ENCODE peak calls at places on chromosomes 13 and 19, in four cellular contexts. One of them, this sample, is unnamed.

GRCh38 chr13:74158028-74158427 is 23.8 kb upstream of the KLF12 start:
- DNase-seq in SK-N-SH: no peak
- DNase-seq in A549: no peak
- DNase-seq in GM12878: no peak
- DNase-seq in this sample: no peak

GRCh38 chr13:111893071-111893606 is 173.8 kb upstream of the SOX1 start:
- DNase-seq in SK-N-SH: no peak
- DNase-seq in A549: no peak
- DNase-seq in GM12878: no peak
- DNase-seq in this sample: no peak

GRCh38 chr19:58346961-58347929 is 6.0 kb downstream of the A1BG start:
- DNase-seq in SK-N-SH: peak
- DNase-seq in A549: peak
- DNase-seq in GM12878: no peak
- DNase-seq in this sample: no peak

GRCh38 chr13:23799945-23800344 is 89.3 kb downstream of the MIPEP start:
- DNase-seq in SK-N-SH: no peak
- DNase-seq in A549: no peak
- DNase-seq in GM12878: peak
- DNase-seq in this sample: no peak

GRCh38 chr13:80630685-80631121 is 289.8 kb upstream of the SPRY2 start:
- DNase-seq in SK-N-SH: no peak
- DNase-seq in A549: no peak
- DNase-seq in GM12878: no peak
- DNase-seq in this sample: no peak

GRCh38 chr19:48400018-48400742 is 6.7 kb downstream of the GRIN2D start:
- DNase-seq in SK-N-SH: peak
- DNase-seq in A549: peak
- DNase-seq in GM12878: no peak
- DNase-seq in this sample: peak

GRCh38 chr19:19362075-19362474 is 41.4 kb downstream of the MAU2 start:
- DNase-seq in SK-N-SH: no peak
- DNase-seq in A549: no peak
- DNase-seq in GM12878: no peak
- DNase-seq in this sample: no peak

GRCh38 chr19:50450369-50451222 is 17.9 kb downstream of the MYBPC2 start:
- DNase-seq in SK-N-SH: no peak
- DNase-seq in A549: no peak
- DNase-seq in GM12878: no peak
- DNase-seq in this sample: no peak

GRCh38 chr13:32823597-32823996 is 192.6 kb upstream of the KL start:
- DNase-seq in SK-N-SH: no peak
- DNase-seq in A549: no peak
- DNase-seq in GM12878: no peak
- DNase-seq in this sample: no peak

GRCh38 chr13:101301053-101301452 is 115.3 kb downstream of the NALCN start:
- DNase-seq in SK-N-SH: no peak
- DNase-seq in A549: no peak
- DNase-seq in GM12878: no peak
- DNase-seq in this sample: no peak

GRCh38 chr13:42266464-42266863 is 5.5 kb upstream of the AKAP11 start:
- DNase-seq in SK-N-SH: no peak
- DNase-seq in A549: no peak
- DNase-seq in GM12878: no peak
- DNase-seq in this sample: no peak

GRCh38 chr19:1806184-1807029 is 5.7 kb downstream of the ATP8B3 start:
- DNase-seq in SK-N-SH: no peak
- DNase-seq in A549: no peak
- DNase-seq in GM12878: no peak
- DNase-seq in this sample: no peak

GRCh38 chr13:87666826-87667225 is 4.3 kb upstream of the SLITRK5 start:
- DNase-seq in SK-N-SH: no peak
- DNase-seq in A549: no peak
- DNase-seq in GM12878: no peak
- DNase-seq in this sample: no peak

GRCh38 chr13:33264620-33264978 is 21.0 kb downstream of the STARD13 start:
- DNase-seq in SK-N-SH: no peak
- DNase-seq in A549: no peak
- DNase-seq in GM12878: no peak
- DNase-seq in this sample: no peak

GRCh38 chr19:15673176-15673654 is 328 bp downstream of the CYP4F12 start:
- DNase-seq in SK-N-SH: no peak
- DNase-seq in A549: peak
- DNase-seq in GM12878: no peak
- DNase-seq in this sample: peak

GRCh38 chr13:96551540-96551939 is 442.7 kb downstream of the OXGR1 start:
- DNase-seq in SK-N-SH: no peak
- DNase-seq in A549: no peak
- DNase-seq in GM12878: no peak
- DNase-seq in this sample: no peak

GRCh38 chr13:113922412-113923118 is 51.3 kb downstream of the C13orf46 start:
- DNase-seq in SK-N-SH: no peak
- DNase-seq in A549: no peak
- DNase-seq in GM12878: no peak
- DNase-seq in this sample: no peak

GRCh38 chr19:31054430-31054829 is 294.8 kb downstream of the TSHZ3 start:
- DNase-seq in SK-N-SH: peak
- DNase-seq in A549: peak
- DNase-seq in GM12878: no peak
- DNase-seq in this sample: no peak

GRCh38 chr19:41424335-41425173 is 2.6 kb downstream of the B3GNT8 start:
- DNase-seq in SK-N-SH: no peak
- DNase-seq in A549: no peak
- DNase-seq in GM12878: no peak
- DNase-seq in this sample: no peak

GRCh38 chr19:28466107-28467045 is 746.6 kb downstream of the UQCRFS1 start:
- DNase-seq in SK-N-SH: peak
- DNase-seq in A549: peak
- DNase-seq in GM12878: no peak
- DNase-seq in this sample: peak

GRCh38 chr13:37109080-37109678 is 3.7 kb upstream of the CSNK1A1L start:
- DNase-seq in SK-N-SH: peak
- DNase-seq in A549: peak
- DNase-seq in GM12878: no peak
- DNase-seq in this sample: peak

GRCh38 chr13:77537302-77537919 is 1.9 kb downstream of the SCEL start:
- DNase-seq in SK-N-SH: no peak
- DNase-seq in A549: no peak
- DNase-seq in GM12878: no peak
- DNase-seq in this sample: no peak

GRCh38 chr13:46831588-46832194 is 34.7 kb upstream of the ESD start:
- DNase-seq in SK-N-SH: peak
- DNase-seq in A549: peak
- DNase-seq in GM12878: no peak
- DNase-seq in this sample: peak

GRCh38 chr13:85367887-85368286 is 431.3 kb downstream of the SLITRK6 start:
- DNase-seq in SK-N-SH: no peak
- DNase-seq in A549: no peak
- DNase-seq in GM12878: no peak
- DNase-seq in this sample: no peak

GRCh38 chr13:27264181-27264580 is 6.4 kb upstream of the RASL11A start:
- DNase-seq in SK-N-SH: peak
- DNase-seq in A549: no peak
- DNase-seq in GM12878: no peak
- DNase-seq in this sample: no peak

DNA sequence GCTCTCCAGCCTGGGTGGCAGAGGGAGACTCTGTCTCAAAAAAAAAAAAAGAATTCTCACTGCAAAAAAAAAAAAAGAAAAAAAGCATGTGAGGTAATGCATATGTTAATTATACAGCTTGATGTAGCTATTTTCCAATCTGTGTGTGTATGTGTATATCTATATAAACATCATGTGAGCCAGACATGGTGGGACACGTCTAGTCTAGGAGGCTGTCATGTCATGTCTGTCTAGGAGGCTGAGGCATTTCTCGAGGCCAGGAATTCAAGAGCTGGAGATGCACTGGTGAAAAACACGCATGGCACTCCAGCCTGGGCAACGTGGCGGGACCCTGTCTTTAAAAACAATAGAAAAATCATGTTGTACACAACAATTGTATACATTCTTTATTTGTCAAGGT is 6.9 kb upstream of the SBK3 start:
- DNase-seq in SK-N-SH: no peak
- DNase-seq in A549: no peak
- DNase-seq in GM12878: no peak
- DNase-seq in this sample: no peak
- TF ChIP-seq PBX3 in SK-N-SH: no peak
- TF ChIP-seq PBX3 in A549: no peak
- TF ChIP-seq PBX3 in GM12878: no peak
- TF ChIP-seq PBX3 in this sample: no peak

GRCh38 chr19:32876919-32877285 is 7.3 kb upstream of the SLC7A9 start:
- DNase-seq in SK-N-SH: no peak
- DNase-seq in A549: peak
- DNase-seq in GM12878: no peak
- DNase-seq in this sample: no peak
- TF ChIP-seq PBX3 in SK-N-SH: no peak
- TF ChIP-seq PBX3 in A549: no peak
- TF ChIP-seq PBX3 in GM12878: no peak
- TF ChIP-seq PBX3 in this sample: no peak

DNA sequence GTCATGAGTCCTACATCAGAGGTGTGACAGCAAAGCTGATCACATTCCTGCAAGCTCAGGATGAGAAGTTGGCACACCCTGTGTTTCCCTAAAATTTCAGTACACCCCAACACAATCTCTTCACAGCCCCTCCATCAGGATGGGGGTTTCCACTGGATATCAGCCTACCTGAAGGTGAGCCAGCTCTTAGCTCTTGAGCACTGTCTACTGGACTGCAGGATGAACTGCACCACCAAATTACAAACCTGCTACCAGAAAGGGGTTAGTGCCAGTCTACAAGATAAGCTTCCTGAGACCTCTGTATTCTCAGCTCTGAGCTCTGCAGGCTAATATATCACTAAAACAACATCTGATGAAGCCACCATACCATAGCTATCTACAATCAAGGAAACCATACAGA is 1616.2 kb upstream of the SPRY2 start:
- DNase-seq in SK-N-SH: no peak
- DNase-seq in A549: no peak
- DNase-seq in GM12878: no peak
- DNase-seq in this sample: peak
- TF ChIP-seq PBX3 in SK-N-SH: no peak
- TF ChIP-seq PBX3 in A549: no peak
- TF ChIP-seq PBX3 in GM12878: no peak
- TF ChIP-seq PBX3 in this sample: no peak

DNA sequence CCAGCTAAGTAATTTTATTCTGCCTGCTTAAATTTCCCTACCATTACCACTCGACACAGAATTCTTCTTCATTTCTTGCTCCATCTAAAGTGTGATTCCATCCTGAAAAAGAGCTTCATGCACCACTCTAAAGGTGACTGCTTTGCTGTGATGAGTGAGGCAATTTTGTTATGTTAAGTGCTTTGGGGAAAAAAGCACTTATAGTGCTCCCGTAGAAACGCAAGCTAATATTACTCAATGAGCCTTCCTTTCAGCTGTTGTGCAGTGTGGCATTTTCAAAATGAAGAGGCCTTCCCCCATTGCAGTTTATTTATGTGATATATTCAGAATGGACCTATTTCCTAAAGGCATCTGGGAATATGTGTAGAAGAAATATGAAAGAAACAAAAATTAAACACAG is 211.9 kb downstream of the DCT start:
- DNase-seq in SK-N-SH: no peak
- DNase-seq in A549: no peak
- DNase-seq in GM12878: no peak
- DNase-seq in this sample: no peak
- TF ChIP-seq PBX3 in SK-N-SH: no peak
- TF ChIP-seq PBX3 in A549: no peak
- TF ChIP-seq PBX3 in GM12878: no peak
- TF ChIP-seq PBX3 in this sample: no peak

DNA sequence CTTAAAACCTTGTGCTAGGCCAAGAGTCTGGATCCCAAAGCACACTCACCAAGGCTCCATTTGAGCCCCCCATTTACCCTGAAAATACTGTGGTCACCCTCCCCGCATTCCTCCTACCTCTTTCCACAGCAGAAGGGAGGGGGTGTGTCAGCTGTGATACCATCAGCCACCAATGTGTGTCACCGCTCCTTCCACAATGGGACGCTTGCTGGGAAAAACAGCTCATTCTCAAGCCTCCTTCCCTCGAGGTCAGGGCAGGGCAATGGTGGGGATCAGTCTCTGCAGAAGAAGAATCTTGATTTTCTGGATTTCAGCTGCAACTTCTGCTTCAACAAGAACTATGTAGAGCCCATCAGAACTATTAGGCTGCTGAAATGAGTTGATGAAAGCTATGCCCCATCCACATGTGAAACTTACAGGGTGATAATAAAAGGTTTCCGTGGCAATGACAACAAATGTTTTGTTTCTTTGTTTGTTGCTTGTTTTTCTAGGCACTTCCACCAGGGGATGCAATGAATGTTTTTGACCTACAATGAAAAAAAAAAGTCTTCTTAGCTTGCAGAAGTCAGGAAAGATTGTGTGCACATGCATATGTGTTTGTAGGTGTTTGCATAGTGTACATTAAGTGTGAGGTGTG is 26.4 kb upstream of the ZNF507 start:
- DNase-seq in SK-N-SH: peak
- DNase-seq in A549: peak
- DNase-seq in GM12878: no peak
- DNase-seq in this sample: no peak
- TF ChIP-seq PBX3 in SK-N-SH: no peak
- TF ChIP-seq PBX3 in A549: no peak
- TF ChIP-seq PBX3 in GM12878: no peak
- TF ChIP-seq PBX3 in this sample: no peak

GRCh38 chr13:48728876-48729275 is 75.1 kb downstream of the CYSLTR2 start:
- DNase-seq in SK-N-SH: no peak
- DNase-seq in A549: no peak
- DNase-seq in GM12878: no peak
- DNase-seq in this sample: no peak

GRCh38 chr13:48728226-48728625 is 74.5 kb downstream of the CYSLTR2 start:
- DNase-seq in SK-N-SH: no peak
- DNase-seq in A549: no peak
- DNase-seq in GM12878: no peak
- DNase-seq in this sample: no peak

GRCh38 chr13:48733739-48734329 is 80.1 kb downstream of the CYSLTR2 start:
- DNase-seq in SK-N-SH: no peak
- DNase-seq in A549: no peak
- DNase-seq in GM12878: no peak
- DNase-seq in this sample: no peak

GRCh38 chr13:48730971-48731658 is 77.4 kb downstream of the CYSLTR2 start:
- DNase-seq in SK-N-SH: no peak
- DNase-seq in A549: no peak
- DNase-seq in GM12878: no peak
- DNase-seq in this sample: no peak

DNA sequence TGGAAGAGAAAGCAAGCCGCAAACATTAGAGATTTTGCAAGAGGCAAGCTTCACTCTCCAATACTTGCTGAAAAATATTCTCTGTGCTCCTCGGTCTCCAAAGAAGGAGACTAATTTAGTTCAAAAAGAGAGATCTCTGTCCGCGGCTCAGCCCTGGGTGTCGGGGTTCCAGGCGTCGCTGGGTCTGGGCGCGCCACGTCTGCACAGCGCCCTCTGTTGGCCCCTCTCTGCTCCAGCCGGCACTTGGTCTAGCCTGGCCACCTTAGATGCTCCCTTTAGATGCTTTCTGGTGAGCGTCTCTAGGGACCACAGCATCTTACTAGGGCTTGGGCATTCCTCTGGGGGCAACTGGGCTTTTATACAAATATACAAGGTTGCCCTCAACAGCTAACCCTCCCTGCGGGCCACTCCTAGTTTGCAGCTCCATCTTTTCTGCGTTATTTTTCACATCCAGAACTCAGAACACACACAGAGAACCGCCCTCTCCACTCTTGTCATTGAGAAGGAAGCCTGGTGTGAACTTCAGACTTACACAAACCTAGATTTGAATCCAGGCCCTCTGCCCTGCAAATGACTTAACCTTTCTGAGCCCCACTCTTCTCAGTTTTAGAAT is 78.3 kb downstream of the CYSLTR2 start:
- DNase-seq in SK-N-SH: peak
- DNase-seq in A549: peak
- DNase-seq in GM12878: no peak
- DNase-seq in this sample: peak
- TF ChIP-seq PBX3 in SK-N-SH: no peak
- TF ChIP-seq PBX3 in A549: no peak
- TF ChIP-seq PBX3 in GM12878: no peak
- TF ChIP-seq PBX3 in this sample: no peak